ENCODE peak calls at places on chromosomes 11 and 22, in ten cellular contexts. L is SJSA1; U is GM19239; C is DMS153; A is stimulated activated naive CD8-positive, alpha-beta T cell treated with anti-CD3 and anti-CD28 coated beads, Interleukin-15, Interleukin-2, amounts not matched to agents 100 U/mL and 50 U/mL, for 24 hours; P is central memory CD8-positive, alpha-beta T cell; R is chondrocyte; Q is iPS-NIHi11; H is uterus; T is mammary epithelial cell. M is an unnamed sample.

GRCh38 chr11:57277845-57278720 is 41.0 kb upstream of the APLNR start:
- DNase-seq in L (peak), U (peak), C (peak), A (peak), P (no peak), R (no peak), Q (peak), H (peak), T (peak), M (peak)

GRCh38 chr11:15216678-15217077 is 102.0 kb downstream of the INSC start:
- DNase-seq in L (no peak), U (no peak), C (no peak), A (peak), P (no peak), R (no peak), Q (peak), H (no peak), T (no peak), M (no peak)

GRCh38 chr11:63614136-63614664 is at the start of gene PLAAT3:
- DNase-seq in L (peak), U (peak), C (peak), A (peak), P (no peak), R (no peak), Q (peak), H (peak), T (no peak), M (peak)

GRCh38 chr22:48474881-48475280 is 1352.8 kb downstream of the BRD1 start:
- DNase-seq in L (no peak), U (no peak), C (no peak), A (no peak), P (no peak), R (peak), Q (no peak), H (no peak), T (no peak), M (no peak)

GRCh38 chr11:115896084-115896483 is 391.9 kb upstream of the CADM1 start:
- DNase-seq in L (no peak), U (no peak), C (no peak), A (no peak), P (no peak), R (no peak), Q (no peak), H (no peak), T (no peak), M (no peak)

GRCh38 chr22:20061481-20061861 is 18.6 kb upstream of the DGCR8 start:
- DNase-seq in L (no peak), U (no peak), C (no peak), A (no peak), P (no peak), R (no peak), Q (peak), H (no peak), T (no peak), M (no peak)

GRCh38 chr22:50307891-50308596 is 598 bp upstream of the PLXNB2 start:
- DNase-seq in L (no peak), U (no peak), C (no peak), A (no peak), P (no peak), R (no peak), Q (no peak), H (peak), T (no peak), M (no peak)

GRCh38 chr11:62456630-62457029 is 37.8 kb downstream of the SCGB1A1 start:
- DNase-seq in L (no peak), U (no peak), C (no peak), A (no peak), P (no peak), R (no peak), Q (peak), H (no peak), T (no peak), M (peak)

GRCh38 chr11:32033491-32033890 is 57.4 kb upstream of the RCN1 start:
- DNase-seq in L (no peak), U (no peak), C (no peak), A (no peak), P (no peak), R (no peak), Q (no peak), H (no peak), T (no peak), M (no peak)

GRCh38 chr22:41535244-41535643 is 9.0 kb downstream of the POLR3H start:
- DNase-seq in L (no peak), U (no peak), C (no peak), A (no peak), P (no peak), R (no peak), Q (peak), H (no peak), T (no peak), M (no peak)

GRCh38 chr11:79274636-79275315 is 166.1 kb downstream of the TENM4 start:
- DNase-seq in L (peak), U (no peak), C (no peak), A (no peak), P (no peak), R (no peak), Q (no peak), H (no peak), T (no peak), M (no peak)

GRCh38 chr22:37898441-37899181 is 7.5 kb upstream of the MICALL1 start:
- DNase-seq in L (peak), U (no peak), C (no peak), A (no peak), P (no peak), R (no peak), Q (no peak), H (no peak), T (peak), M (no peak)

GRCh38 chr11:57491371-57492061 is 24.0 kb downstream of the SLC43A1 start:
- DNase-seq in L (peak), U (no peak), C (no peak), A (peak), P (no peak), R (peak), Q (peak), H (no peak), T (no peak), M (no peak)

GRCh38 chr11:88295028-88295427 is 42.5 kb downstream of the CTSC start:
- DNase-seq in L (no peak), U (no peak), C (no peak), A (no peak), P (no peak), R (no peak), Q (no peak), H (no peak), T (no peak), M (no peak)

GRCh38 chr11:70603064-70603755 is 204.9 kb downstream of the CTTN start:
- DNase-seq in L (no peak), U (no peak), C (no peak), A (no peak), P (no peak), R (no peak), Q (no peak), H (no peak), T (peak), M (no peak)

GRCh38 chr11:134250675-134251074 is 2.5 kb downstream of the THYN1 start:
- DNase-seq in L (no peak), U (no peak), C (no peak), A (no peak), P (no peak), R (no peak), Q (no peak), H (no peak), T (no peak), M (no peak)

GRCh38 chr11:2964782-2965181 is 27.3 kb downstream of the NAP1L4 start:
- DNase-seq in L (no peak), U (no peak), C (no peak), A (no peak), P (no peak), R (no peak), Q (no peak), H (no peak), T (no peak), M (no peak)

GRCh38 chr11:34178422-34178821 is 73.0 kb downstream of the NAT10 start:
- DNase-seq in L (no peak), U (no peak), C (no peak), A (no peak), P (no peak), R (no peak), Q (no peak), H (no peak), T (no peak), M (no peak)

GRCh38 chr11:17013548-17014320 is 480 bp downstream of the PLEKHA7 start:
- DNase-seq in L (no peak), U (peak), C (no peak), A (peak), P (no peak), R (no peak), Q (peak), H (no peak), T (no peak), M (no peak)

GRCh38 chr11:30788849-30789248 is 202.7 kb upstream of the MPPED2 start:
- DNase-seq in L (no peak), U (no peak), C (no peak), A (no peak), P (no peak), R (no peak), Q (no peak), H (no peak), T (no peak), M (no peak)

GRCh38 chr11:111362887-111363411 is 16.1 kb downstream of the POU2AF1 start:
- DNase-seq in L (no peak), U (no peak), C (no peak), A (no peak), P (no peak), R (no peak), Q (no peak), H (no peak), T (peak), M (no peak)

GRCh38 chr11:9203715-9204311 is 61.3 kb downstream of the DENND5A start:
- DNase-seq in L (no peak), U (no peak), C (no peak), A (no peak), P (no peak), R (no peak), Q (no peak), H (no peak), T (no peak), M (no peak)

GRCh38 chr11:128318856-128319474 is 268.4 kb downstream of the ETS1 start:
- DNase-seq in L (no peak), U (peak), C (no peak), A (peak), P (peak), R (no peak), Q (no peak), H (no peak), T (no peak), M (no peak)

GRCh38 chr22:36374603-36375024 is 13.2 kb downstream of the MYH9 start:
- DNase-seq in L (no peak), U (no peak), C (no peak), A (peak), P (no peak), R (no peak), Q (no peak), H (peak), T (peak), M (no peak)

GRCh38 chr11:105297463-105297862 is 157.9 kb upstream of the CARD18 start:
- DNase-seq in L (peak), U (no peak), C (no peak), A (no peak), P (no peak), R (no peak), Q (no peak), H (no peak), T (peak), M (no peak)

GRCh38 chr11:110184974-110185597 is 91.9 kb downstream of the ZC3H12C start:
- DNase-seq in L (no peak), U (no peak), C (no peak), A (no peak), P (no peak), R (no peak), Q (no peak), H (no peak), T (peak), M (no peak)

GRCh38 chr11:76348348-76348747 is 32.6 kb downstream of the THAP12 start:
- DNase-seq in L (no peak), U (no peak), C (no peak), A (no peak), P (no peak), R (no peak), Q (no peak), H (no peak), T (no peak), M (no peak)

GRCh38 chr22:45980776-45981175 is 3.8 kb upstream of the WNT7B start:
- DNase-seq in L (no peak), U (no peak), C (no peak), A (no peak), P (no peak), R (no peak), Q (no peak), H (no peak), T (no peak), M (no peak)

GRCh38 chr11:76598426-76598839 is 72.1 kb downstream of the LRRC32 start:
- DNase-seq in L (peak), U (peak), C (no peak), A (peak), P (no peak), R (no peak), Q (peak), H (no peak), T (no peak), M (no peak)